ENCODE peak calls at places on chromosomes 7 and 10, in six cellular contexts. U, E, L, Z, Q and N are unnamed samples.

GRCh38 chr10:102604379-102604960 is 39.8 kb upstream of the TRIM8 start:
- DNase-seq in U (peak; percentile 79), E (peak; percentile 69), L (no peak), Z (no peak), Q (peak; percentile 86), N (peak; percentile 76)

GRCh38 chr7:45000096-45001032 is at the start of gene CCM2:
- DNase-seq in U (no peak), E (peak; percentile 78), L (peak; percentile 98), Z (peak; percentile 53), Q (peak; percentile 57), N (peak; percentile 63)

GRCh38 chr10:35639651-35640311 is 2.3 kb downstream of the FZD8 start:
- DNase-seq in U (peak; percentile 46), E (no peak), L (peak; percentile 61), Z (peak; percentile 34), Q (peak; percentile 55), N (peak; percentile 59)

GRCh38 chr7:41175435-41175834 is 527.5 kb downstream of the INHBA start:
- DNase-seq in U (no peak), E (peak; percentile 77), L (no peak), Z (no peak), Q (no peak), N (no peak)

GRCh38 chr10:32253300-32253699 is 93.7 kb downstream of the EPC1 start:
- DNase-seq in U (peak; percentile 92), E (no peak), L (no peak), Z (no peak), Q (no peak), N (peak; percentile 67)

GRCh38 chr10:103295391-103296044 is 18.6 kb downstream of the INA start:
- DNase-seq in U (peak; percentile 34), E (no peak), L (no peak), Z (no peak), Q (peak; percentile 91), N (peak; percentile 23)

GRCh38 chr10:69279110-69279509 is 814 bp downstream of the HK1 start:
- DNase-seq in U (no peak), E (no peak), L (no peak), Z (no peak), Q (no peak), N (no peak)

GRCh38 chr7:32167815-32168214 is 97.6 kb upstream of the PDE1C start:
- DNase-seq in U (no peak), E (no peak), L (no peak), Z (no peak), Q (no peak), N (no peak)

GRCh38 chr7:115292381-115292780 is 370.5 kb downstream of the MDFIC start:
- DNase-seq in U (no peak), E (no peak), L (no peak), Z (no peak), Q (peak; percentile 53), N (no peak)

GRCh38 chr7:22001345-22002004 is 55.8 kb upstream of the CDCA7L start:
- DNase-seq in U (peak; percentile 71), E (no peak), L (peak; percentile 61), Z (no peak), Q (peak; percentile 79), N (peak; percentile 58)

GRCh38 chr10:34551295-34551694 is 263.8 kb downstream of the PARD3 start:
- DNase-seq in U (no peak), E (no peak), L (no peak), Z (no peak), Q (no peak), N (no peak)

GRCh38 chr7:31775511-31775910 is 88.5 kb downstream of the PPP1R17 start:
- DNase-seq in U (no peak), E (no peak), L (no peak), Z (no peak), Q (no peak), N (peak; percentile 20)

GRCh38 chr7:12196386-12196785 is 14.7 kb upstream of the TMEM106B start:
- DNase-seq in U (no peak), E (no peak), L (no peak), Z (no peak), Q (no peak), N (no peak)

GRCh38 chr10:99393036-99393435 is 37.4 kb downstream of the GOT1 start:
- DNase-seq in U (no peak), E (no peak), L (peak; percentile 67), Z (no peak), Q (peak; percentile 17), N (no peak)

GRCh38 chr7:116929021-116929420 is 24.3 kb upstream of the ST7 start:
- DNase-seq in U (no peak), E (no peak), L (no peak), Z (no peak), Q (no peak), N (no peak)

DNA sequence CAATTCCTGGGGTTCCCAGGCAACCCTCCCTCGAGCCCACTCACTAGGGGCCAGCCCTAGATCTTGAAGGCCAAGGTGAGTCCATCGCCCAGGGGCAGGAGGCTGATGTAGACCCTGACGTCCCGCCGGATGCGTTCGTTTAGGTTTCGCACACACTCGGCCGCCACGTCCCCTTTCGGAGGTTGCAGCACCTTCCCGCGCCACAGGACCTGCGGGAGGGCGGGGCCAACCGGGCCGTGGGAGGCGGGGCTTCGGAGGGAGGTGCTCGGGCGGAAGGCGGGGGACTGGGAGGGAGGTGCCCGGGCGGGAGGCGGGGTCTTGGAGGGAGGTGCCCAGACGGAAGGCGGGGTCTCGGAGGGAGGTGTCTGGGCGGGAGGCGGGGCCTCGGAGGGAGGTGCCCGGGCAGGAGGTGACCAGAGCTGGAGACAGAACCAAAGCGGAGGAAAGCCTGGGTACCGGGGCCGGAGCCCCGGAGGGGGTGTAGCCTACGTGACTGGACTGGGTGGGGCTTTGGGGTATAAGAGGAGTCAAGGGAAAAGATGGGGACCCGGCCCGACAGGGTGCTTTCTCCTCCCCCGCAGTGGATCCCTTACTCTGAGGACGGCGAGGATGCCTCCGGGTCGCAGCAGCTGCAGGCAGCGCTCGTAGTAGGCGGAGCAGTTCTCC is 1.6 kb downstream of the COMTD1 start:
- DNase-seq in U (peak; percentile 95), E (peak; percentile 96), L (peak; percentile 99), Z (peak; percentile 99), Q (peak; percentile 71), N (peak; percentile 97)
- H3K4me3 ChIP-seq in U (peak overlapping the region; percentile 81), E (peak overlapping the region; percentile 72), L (peak overlapping the region; percentile 61), Z (peak overlapping the region; percentile 36), Q (peak overlapping the region; percentile 74), N (peak overlapping the region; percentile 75)

GRCh38 chr7:102291916-102292267 is 5.2 kb downstream of the SH2B2 start:
- DNase-seq in U (no peak), E (no peak), L (peak; percentile 53), Z (no peak), Q (no peak), N (no peak)
- H3K4me3 ChIP-seq in U (no peak overlapping the region), E (no peak overlapping the region), L (no peak overlapping the region), Z (no peak overlapping the region), Q (no peak overlapping the region), N (no peak overlapping the region)

GRCh38 chr10:71398991-71399375 is 2.3 kb downstream of the CDH23 start:
- DNase-seq in U (no peak), E (no peak), L (no peak), Z (no peak), Q (no peak), N (no peak)

GRCh38 chr10:71399946-71400345 is 3.2 kb downstream of the CDH23 start:
- DNase-seq in U (no peak), E (peak; percentile 33), L (no peak), Z (no peak), Q (no peak), N (no peak)

GRCh38 chr10:71401056-71401455 is 4.3 kb downstream of the CDH23 start:
- DNase-seq in U (no peak), E (peak; percentile 18), L (no peak), Z (no peak), Q (no peak), N (no peak)

GRCh38 chr10:71404510-71405295 is 8.0 kb downstream of the CDH23 start:
- DNase-seq in U (no peak), E (peak; percentile 21), L (peak; percentile 61), Z (no peak), Q (no peak), N (no peak)

DNA sequence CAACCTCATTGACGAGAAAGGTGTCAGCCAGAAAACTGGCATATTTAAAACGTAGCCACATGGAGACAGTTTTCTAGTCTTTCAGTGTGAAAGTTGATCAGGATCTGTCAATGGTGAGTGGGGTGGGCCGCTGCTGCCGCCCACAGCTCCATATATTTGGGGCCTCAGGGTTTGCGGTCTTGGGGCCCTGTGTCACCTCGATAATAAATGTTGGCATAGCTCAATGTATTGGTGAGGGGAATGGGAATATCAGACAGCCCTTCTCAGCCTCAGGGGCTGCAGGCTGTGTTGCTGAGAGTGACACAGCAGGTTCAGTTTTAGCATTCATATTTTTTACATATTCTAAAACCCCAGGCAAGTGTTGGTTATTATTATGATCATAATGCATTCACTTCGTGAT is 5.2 kb downstream of the CDH23 start:
- DNase-seq in U (no peak), E (peak; percentile 7), L (no peak), Z (no peak), Q (no peak), N (no peak)
- H3K4me3 ChIP-seq in U (no peak overlapping the region), E (no peak overlapping the region), L (no peak overlapping the region), Z (no peak overlapping the region), Q (no peak overlapping the region), N (no peak overlapping the region)

GRCh38 chr10:89148061-89148460 is 59.1 kb downstream of the CH25H start:
- DNase-seq in U (no peak), E (no peak), L (no peak), Z (no peak), Q (no peak), N (no peak)

GRCh38 chr10:89153971-89154370 is 53.1 kb downstream of the CH25H start:
- DNase-seq in U (no peak), E (no peak), L (no peak), Z (no peak), Q (no peak), N (no peak)

GRCh38 chr10:89151857-89152256 is 55.3 kb downstream of the CH25H start:
- DNase-seq in U (no peak), E (no peak), L (no peak), Z (no peak), Q (peak; percentile 84), N (no peak)

GRCh38 chr10:89156161-89156560 is 51.0 kb downstream of the CH25H start:
- DNase-seq in U (no peak), E (no peak), L (no peak), Z (no peak), Q (no peak), N (no peak)

GRCh38 chr10:89153086-89153485 is 54.0 kb downstream of the CH25H start:
- DNase-seq in U (peak; percentile 69), E (no peak), L (no peak), Z (no peak), Q (no peak), N (no peak)
- H3K4me3 ChIP-seq in U (no peak overlapping the region), E (no peak overlapping the region), L (no peak overlapping the region), Z (no peak overlapping the region), Q (no peak overlapping the region), N (no peak overlapping the region)

GRCh38 chr7:151851782-151852181 is 25.1 kb downstream of the PRKAG2 start:
- DNase-seq in U (no peak), E (peak; percentile 66), L (no peak), Z (peak; percentile 37), Q (no peak), N (no peak)
- H3K4me3 ChIP-seq in U (no peak overlapping the region), E (no peak overlapping the region), L (no peak overlapping the region), Z (no peak overlapping the region), Q (no peak overlapping the region), N (no peak overlapping the region)